ENCODE peak calls at places on chromosomes 3 and 15, in seven cellular contexts. I is A549, P is iPS-NIHi11, J is lower lobe of right lung, A is Caki2, C is anterior cingulate cortex, H is SW 1271. V is an unnamed sample.

GRCh38 chr15:59762558-59762957 is 73.4 kb upstream of the BNIP2 start:
- DNase-seq in I (no peak), P (no peak), J (no peak), A (no peak), C (no peak), H (no peak), V (no peak)

GRCh38 chr3:135997554-135998320 is 32.2 kb downstream of the PPP2R3A start:
- DNase-seq in I (no peak), P (no peak), J (no peak), A (no peak), C (no peak), H (no peak), V (no peak)

GRCh38 chr15:78088773-78089080 is 3.6 kb upstream of the SH2D7 start:
- DNase-seq in I (no peak), P (no peak), J (no peak), A (no peak), C (no peak), H (no peak), V (no peak)

GRCh38 chr15:42136513-42136912 is 19.9 kb downstream of the PLA2G4F start:
- DNase-seq in I (no peak), P (no peak), J (no peak), A (no peak), C (no peak), H (no peak), V (no peak)

GRCh38 chr15:33243393-33243792 is 48.9 kb upstream of the FMN1 start:
- DNase-seq in I (peak), P (no peak), J (no peak), A (no peak), C (no peak), H (no peak), V (peak)

GRCh38 chr3:42185044-42185443 is 80.9 kb downstream of the CCK start:
- DNase-seq in I (no peak), P (no peak), J (no peak), A (no peak), C (no peak), H (no peak), V (no peak)

GRCh38 chr3:193377591-193377990 is 962 bp downstream of the ATP13A5 start:
- DNase-seq in I (no peak), P (no peak), J (no peak), A (no peak), C (no peak), H (no peak), V (no peak)

GRCh38 chr3:115937054-115937453 is 313.7 kb downstream of the GAP43 start:
- DNase-seq in I (no peak), P (no peak), J (no peak), A (no peak), C (no peak), H (peak), V (no peak)

GRCh38 chr3:78275420-78275852 is 1235.5 kb downstream of the ROBO2 start:
- DNase-seq in I (no peak), P (no peak), J (no peak), A (no peak), C (no peak), H (no peak), V (no peak)

GRCh38 chr3:125381743-125382142 is 6.6 kb upstream of the ZNF148 start:
- DNase-seq in I (peak), P (no peak), J (no peak), A (peak), C (no peak), H (peak), V (no peak)

GRCh38 chr3:134078169-134078821 is 48.6 kb upstream of the SLCO2A1 start:
- DNase-seq in I (no peak), P (no peak), J (no peak), A (no peak), C (no peak), H (no peak), V (no peak)

GRCh38 chr3:177724020-177724638 is 526.8 kb upstream of the TBL1XR1 start:
- DNase-seq in I (no peak), P (no peak), J (peak), A (no peak), C (no peak), H (no peak), V (no peak)

GRCh38 chr15:98658831-98659699 is 10.7 kb downstream of the IGF1R start:
- DNase-seq in I (peak), P (peak), J (no peak), A (peak), C (no peak), H (peak), V (no peak)

GRCh38 chr3:86180696-86181095 is 810.3 kb downstream of the VGLL3 start:
- DNase-seq in I (peak), P (peak), J (no peak), A (peak), C (no peak), H (peak), V (no peak)

GRCh38 chr3:54847361-54847760 is 80.5 kb downstream of the LRTM1 start:
- DNase-seq in I (no peak), P (no peak), J (no peak), A (no peak), C (no peak), H (no peak), V (no peak)

GRCh38 chr3:4859788-4860187 is 119.4 kb upstream of the BHLHE40 start:
- DNase-seq in I (no peak), P (no peak), J (no peak), A (no peak), C (no peak), H (no peak), V (no peak)

GRCh38 chr3:112979244-112979832 is 4.4 kb upstream of the CD200R1 start:
- DNase-seq in I (peak), P (peak), J (no peak), A (no peak), C (no peak), H (peak), V (no peak)

GRCh38 chr15:37046876-37047614 is 53.3 kb downstream of the MEIS2 start:
- DNase-seq in I (no peak), P (peak), J (no peak), A (no peak), C (no peak), H (no peak), V (no peak)

GRCh38 chr3:18870074-18870640 is 278.2 kb upstream of the KCNH8 start:
- DNase-seq in I (no peak), P (no peak), J (no peak), A (no peak), C (no peak), H (no peak), V (no peak)

GRCh38 chr3:146536681-146537080 is 7.7 kb downstream of the PLSCR1 start:
- DNase-seq in I (no peak), P (no peak), J (no peak), A (no peak), C (no peak), H (no peak), V (no peak)

GRCh38 chr15:98541519-98541918 is 106.8 kb upstream of the IGF1R start:
- DNase-seq in I (no peak), P (no peak), J (no peak), A (no peak), C (no peak), H (no peak), V (no peak)

GRCh38 chr3:73623996-73624362 is 762 bp downstream of the PDZRN3 start:
- DNase-seq in I (no peak), P (peak), J (no peak), A (no peak), C (peak), H (no peak), V (no peak)

GRCh38 chr3:150370129-150370602 is 37.9 kb upstream of the TSC22D2 start:
- DNase-seq in I (peak), P (peak), J (no peak), A (peak), C (no peak), H (peak), V (peak)

GRCh38 chr3:8094415-8094814 is 407.2 kb upstream of the LMCD1 start:
- DNase-seq in I (no peak), P (no peak), J (no peak), A (no peak), C (no peak), H (no peak), V (no peak)

GRCh38 chr15:98668566-98669308 is 20.4 kb downstream of the IGF1R start:
- DNase-seq in I (no peak), P (no peak), J (no peak), A (no peak), C (no peak), H (no peak), V (no peak)

GRCh38 chr3:143084856-143085731 is 34.5 kb upstream of the CHST2 start:
- DNase-seq in I (peak), P (peak), J (no peak), A (peak), C (no peak), H (peak), V (peak)

GRCh38 chr3:140717915-140718314 is 40.1 kb downstream of the TRIM42 start:
- DNase-seq in I (no peak), P (no peak), J (no peak), A (no peak), C (no peak), H (no peak), V (no peak)

GRCh38 chr15:25676070-25676469 is 187.1 kb downstream of the ATP10A start:
- DNase-seq in I (no peak), P (no peak), J (no peak), A (no peak), C (no peak), H (no peak), V (no peak)

GRCh38 chr3:189334064-189334920 is 162.5 kb downstream of the TPRG1 start:
- DNase-seq in I (peak), P (no peak), J (no peak), A (no peak), C (no peak), H (peak), V (no peak)

GRCh38 chr3:15261274-15261673 is 55.2 kb downstream of the CAPN7 start:
- DNase-seq in I (no peak), P (no peak), J (no peak), A (no peak), C (no peak), H (no peak), V (no peak)

V was measured in kidney epithelial cell.